ENCODE peak calls at places on chromosome 18, in ten cellular contexts. One of them, this sample, is unnamed.

GRCh38 chr18:4024702-4025101 is 430.4 kb downstream of the DLGAP1 start:
- DNase-seq in NCI-H510A treated with DMSO at 0.1 percent for 48 hours: no peak
- DNase-seq in endodermal cell: no peak
- DNase-seq in NCI-H446 treated with DMSO at 0.1 percent for 48 hours: no peak
- DNase-seq in SHP77: no peak
- DNase-seq in RWPE1: no peak
- DNase-seq in Calu3: no peak
- DNase-seq in astrocyte of the spinal cord: no peak
- DNase-seq in AG10803: no peak
- DNase-seq in adrenal gland: no peak
- DNase-seq in this sample: no peak

GRCh38 chr18:72762505-72763122 is 105.2 kb downstream of the NETO1 start:
- DNase-seq in NCI-H510A treated with DMSO at 0.1 percent for 48 hours: peak; percentile 97
- DNase-seq in endodermal cell: no peak
- DNase-seq in NCI-H446 treated with DMSO at 0.1 percent for 48 hours: peak; percentile 46
- DNase-seq in SHP77: peak; percentile 30
- DNase-seq in RWPE1: peak; percentile 51
- DNase-seq in Calu3: peak; percentile 32
- DNase-seq in astrocyte of the spinal cord: peak; percentile 81
- DNase-seq in AG10803: peak; percentile 62
- DNase-seq in adrenal gland: no peak
- DNase-seq in this sample: peak; percentile 63

GRCh38 chr18:25223211-25223610 is 128.8 kb downstream of the ZNF521 start:
- DNase-seq in NCI-H510A treated with DMSO at 0.1 percent for 48 hours: no peak
- DNase-seq in endodermal cell: peak; percentile 86
- DNase-seq in NCI-H446 treated with DMSO at 0.1 percent for 48 hours: no peak
- DNase-seq in SHP77: no peak
- DNase-seq in RWPE1: no peak
- DNase-seq in Calu3: no peak
- DNase-seq in astrocyte of the spinal cord: no peak
- DNase-seq in AG10803: no peak
- DNase-seq in adrenal gland: no peak
- DNase-seq in this sample: no peak

GRCh38 chr18:35376742-35377695 is at the start of gene ZNF396:
- DNase-seq in NCI-H510A treated with DMSO at 0.1 percent for 48 hours: peak; percentile 89
- DNase-seq in endodermal cell: peak; percentile 95
- DNase-seq in NCI-H446 treated with DMSO at 0.1 percent for 48 hours: no peak
- DNase-seq in SHP77: peak; percentile 87
- DNase-seq in RWPE1: peak; percentile 48
- DNase-seq in Calu3: peak; percentile 87
- DNase-seq in astrocyte of the spinal cord: peak; percentile 57
- DNase-seq in AG10803: peak; percentile 62
- DNase-seq in adrenal gland: peak; percentile 87
- DNase-seq in this sample: no peak

GRCh38 chr18:3478262-3478978 is 28.4 kb downstream of the TGIF1 start:
- DNase-seq in NCI-H510A treated with DMSO at 0.1 percent for 48 hours: no peak
- DNase-seq in endodermal cell: no peak
- DNase-seq in NCI-H446 treated with DMSO at 0.1 percent for 48 hours: no peak
- DNase-seq in SHP77: no peak
- DNase-seq in RWPE1: no peak
- DNase-seq in Calu3: no peak
- DNase-seq in astrocyte of the spinal cord: no peak
- DNase-seq in AG10803: peak; percentile 73
- DNase-seq in adrenal gland: no peak
- DNase-seq in this sample: no peak

GRCh38 chr18:70288171-70288850 is 534 bp upstream of the SOCS6 start:
- DNase-seq in NCI-H510A treated with DMSO at 0.1 percent for 48 hours: no peak
- DNase-seq in endodermal cell: peak; percentile 79
- DNase-seq in NCI-H446 treated with DMSO at 0.1 percent for 48 hours: no peak
- DNase-seq in SHP77: no peak
- DNase-seq in RWPE1: peak; percentile 55
- DNase-seq in Calu3: peak; percentile 51
- DNase-seq in astrocyte of the spinal cord: peak; percentile 44
- DNase-seq in AG10803: peak; percentile 31
- DNase-seq in adrenal gland: peak; percentile 57
- DNase-seq in this sample: no peak

GRCh38 chr18:49109565-49110251 is 158.9 kb upstream of the SMAD7 start:
- DNase-seq in NCI-H510A treated with DMSO at 0.1 percent for 48 hours: no peak
- DNase-seq in endodermal cell: no peak
- DNase-seq in NCI-H446 treated with DMSO at 0.1 percent for 48 hours: no peak
- DNase-seq in SHP77: no peak
- DNase-seq in RWPE1: no peak
- DNase-seq in Calu3: no peak
- DNase-seq in astrocyte of the spinal cord: no peak
- DNase-seq in AG10803: no peak
- DNase-seq in adrenal gland: no peak
- DNase-seq in this sample: no peak

GRCh38 chr18:21686282-21687105 is 18.1 kb downstream of the ABHD3 start:
- DNase-seq in NCI-H510A treated with DMSO at 0.1 percent for 48 hours: no peak
- DNase-seq in endodermal cell: no peak
- DNase-seq in NCI-H446 treated with DMSO at 0.1 percent for 48 hours: no peak
- DNase-seq in SHP77: no peak
- DNase-seq in RWPE1: no peak
- DNase-seq in Calu3: no peak
- DNase-seq in astrocyte of the spinal cord: no peak
- DNase-seq in AG10803: no peak
- DNase-seq in adrenal gland: no peak
- DNase-seq in this sample: no peak

GRCh38 chr18:46071894-46072867 is at the start of gene PSTPIP2:
- DNase-seq in NCI-H510A treated with DMSO at 0.1 percent for 48 hours: peak; percentile 2
- DNase-seq in endodermal cell: peak; percentile 82
- DNase-seq in NCI-H446 treated with DMSO at 0.1 percent for 48 hours: no peak
- DNase-seq in SHP77: no peak
- DNase-seq in RWPE1: peak; percentile 35
- DNase-seq in Calu3: peak; percentile 61
- DNase-seq in astrocyte of the spinal cord: peak; percentile 54
- DNase-seq in AG10803: peak; percentile 55
- DNase-seq in adrenal gland: peak; percentile 72
- DNase-seq in this sample: no peak

GRCh38 chr18:74478316-74478715 is 17.8 kb upstream of the CNDP2 start:
- DNase-seq in NCI-H510A treated with DMSO at 0.1 percent for 48 hours: no peak
- DNase-seq in endodermal cell: no peak
- DNase-seq in NCI-H446 treated with DMSO at 0.1 percent for 48 hours: no peak
- DNase-seq in SHP77: no peak
- DNase-seq in RWPE1: no peak
- DNase-seq in Calu3: no peak
- DNase-seq in astrocyte of the spinal cord: no peak
- DNase-seq in AG10803: no peak
- DNase-seq in adrenal gland: no peak
- DNase-seq in this sample: no peak

GRCh38 chr18:8828300-8828699 is 122.9 kb downstream of the MTCL1 start:
- DNase-seq in NCI-H510A treated with DMSO at 0.1 percent for 48 hours: no peak
- DNase-seq in endodermal cell: no peak
- DNase-seq in NCI-H446 treated with DMSO at 0.1 percent for 48 hours: no peak
- DNase-seq in SHP77: no peak
- DNase-seq in RWPE1: no peak
- DNase-seq in Calu3: no peak
- DNase-seq in astrocyte of the spinal cord: no peak
- DNase-seq in AG10803: no peak
- DNase-seq in adrenal gland: no peak
- DNase-seq in this sample: no peak

GRCh38 chr18:24766376-24766775 is 305.9 kb downstream of the HRH4 start:
- DNase-seq in NCI-H510A treated with DMSO at 0.1 percent for 48 hours: no peak
- DNase-seq in endodermal cell: no peak
- DNase-seq in NCI-H446 treated with DMSO at 0.1 percent for 48 hours: no peak
- DNase-seq in SHP77: no peak
- DNase-seq in RWPE1: no peak
- DNase-seq in Calu3: no peak
- DNase-seq in astrocyte of the spinal cord: no peak
- DNase-seq in AG10803: peak; percentile 78
- DNase-seq in adrenal gland: no peak
- DNase-seq in this sample: no peak

GRCh38 chr18:12884521-12885323 is 685 bp upstream of the PTPN2 start:
- DNase-seq in NCI-H510A treated with DMSO at 0.1 percent for 48 hours: no peak
- DNase-seq in endodermal cell: no peak
- DNase-seq in NCI-H446 treated with DMSO at 0.1 percent for 48 hours: no peak
- DNase-seq in SHP77: no peak
- DNase-seq in RWPE1: peak; percentile 26
- DNase-seq in Calu3: no peak
- DNase-seq in astrocyte of the spinal cord: peak; percentile 29
- DNase-seq in AG10803: peak; percentile 12
- DNase-seq in adrenal gland: no peak
- DNase-seq in this sample: no peak

GRCh38 chr18:21820035-21820810 is 79.6 kb downstream of the MIB1 start:
- DNase-seq in NCI-H510A treated with DMSO at 0.1 percent for 48 hours: no peak
- DNase-seq in endodermal cell: no peak
- DNase-seq in NCI-H446 treated with DMSO at 0.1 percent for 48 hours: no peak
- DNase-seq in SHP77: no peak
- DNase-seq in RWPE1: peak; percentile 42
- DNase-seq in Calu3: no peak
- DNase-seq in astrocyte of the spinal cord: peak; percentile 33
- DNase-seq in AG10803: peak; percentile 28
- DNase-seq in adrenal gland: no peak
- DNase-seq in this sample: no peak